ENCODE peak calls at places on chromosome 1, in four cellular contexts. G, T, D and P are unnamed samples. For H3K4me1, the result is how much of the 10 kb centered on the place peaks cover.

GRCh38 chr1:55848906-55849305 is 633.7 kb upstream of the USP24 start:
- DNase-seq in T (no peak), G (no peak), D (no peak), P (no peak)

GRCh38 chr1:57489342-57490036 is 65.6 kb upstream of the DAB1 start:
- DNase-seq in T (no peak), G (no peak), D (no peak), P (peak)

GRCh38 chr1:90557706-90558105 is 159.4 kb downstream of the BARHL2 start:
- DNase-seq in G (no peak), T (no peak), D (no peak), P (no peak)

GRCh38 chr1:9307303-9307702 is 14.6 kb downstream of the SPSB1 start:
- DNase-seq in T (no peak), G (no peak), D (no peak), P (no peak)

GRCh38 chr1:205974712-205975111 is 28.5 kb downstream of the RAB7B start:
- DNase-seq in G (no peak), T (no peak), D (no peak), P (no peak)

GRCh38 chr1:17790383-17791054 is 35.4 kb downstream of the ACTL8 start:
- DNase-seq in D (no peak), T (no peak), G (no peak), P (no peak)

GRCh38 chr1:66397192-66397591 is 136.8 kb upstream of the SGIP1 start:
- DNase-seq in T (peak), D (no peak), G (no peak), P (no peak)

GRCh38 chr1:147434926-147435325 is 106.4 kb upstream of the BCL9 start:
- DNase-seq in D (no peak), G (no peak), T (peak), P (no peak)

GRCh38 chr1:9350960-9351359 is 58.3 kb downstream of the SPSB1 start:
- DNase-seq in T (no peak), D (no peak), G (no peak), P (no peak)

GRCh38 chr1:213381572-213382084 is 330.6 kb downstream of the RPS6KC1 start:
- DNase-seq in T (no peak), D (no peak), G (no peak), P (no peak)

GRCh38 chr1:26705788-26706237 is 10.0 kb downstream of the ARID1A start:
- DNase-seq in T (peak), G (no peak), D (no peak), P (no peak)

GRCh38 chr1:8631163-8631562 is 186.3 kb downstream of the RERE start:
- DNase-seq in G (no peak), D (no peak), T (no peak), P (no peak)

GRCh38 chr1:156894711-156895407 is 1.3 kb downstream of the PEAR1 start:
- DNase-seq in T (no peak), G (no peak), D (no peak), P (no peak)

GRCh38 chr1:218479436-218480115 is 134.4 kb downstream of the TGFB2 start:
- DNase-seq in T (no peak), D (no peak), G (peak), P (no peak)

GRCh38 chr1:222171005-222171404 is 376.9 kb downstream of the HHIPL2 start:
- DNase-seq in D (no peak), T (peak), G (no peak), P (peak)

GRCh38 chr1:32200226-32201010 is at the start of gene CCDC28B:
- DNase-seq in G (peak), D (no peak), T (peak), P (peak)

GRCh38 chr1:3669421-3669821 is 17.1 kb downstream of the TP73 start:
- DNase-seq in D (no peak), G (no peak), T (no peak), P (no peak)

GRCh38 chr1:170659404-170660035 is 4.4 kb upstream of the PRRX1 start:
- DNase-seq in T (no peak), G (no peak), D (no peak), P (no peak)

GRCh38 chr1:9942399-9942938 is 722 bp downstream of the LZIC start:
- DNase-seq in G (no peak), T (peak), D (no peak), P (peak)

GRCh38 chr1:84996846-84997666 is at the start of gene MCOLN2:
- DNase-seq in G (no peak), T (peak), D (no peak), P (peak)

GRCh38 chr1:46306159-46306530 is 2.6 kb downstream of the UQCRH start:
- DNase-seq in T (no peak), G (no peak), D (no peak), P (no peak)

GRCh38 chr1:21909787-21910503 is 27.2 kb downstream of the HSPG2 start:
- DNase-seq in T (no peak), D (peak), G (peak), P (no peak)

GRCh38 chr1:5915587-5916571 is 76.3 kb downstream of the NPHP4 start:
- DNase-seq in T (peak), D (no peak), G (no peak), P (peak)

GRCh38 chr1:228407118-228408040 is 744 bp upstream of the TRIM11 start:
- DNase-seq in D (no peak), T (no peak), G (no peak), P (no peak)

GRCh38 chr1:4665456-4665855 is 11.0 kb downstream of the AJAP1 start:
- DNase-seq in D (no peak), G (no peak), T (no peak), P (no peak)

GRCh38 chr1:71638081-71638766 is 557.4 kb upstream of the ZRANB2 start:
- DNase-seq in D (no peak), T (no peak), G (no peak), P (peak)

GRCh38 chr1:215529111-215529510 is 38.0 kb upstream of the KCTD3 start:
- DNase-seq in G (no peak), T (no peak), D (no peak), P (no peak)

GRCh38 chr1:219666242-219666641 is 53.3 kb upstream of the ZC3H11B start:
- DNase-seq in G (no peak), D (no peak), T (no peak), P (peak)

GRCh38 chr1:11787251-11787803 is 18.4 kb downstream of the MTHFR start:
- DNase-seq in D (no peak), G (peak), T (no peak), P (no peak)

GRCh38 chr1:223401873-223402789 is 8.9 kb downstream of the CCDC185 start:
- DNase-seq in T (no peak), G (no peak), D (no peak), P (peak)

GRCh38 chr1:172746091-172746949 is 87.4 kb downstream of the FASLG start:
- DNase-seq in T (peak), G (peak), D (no peak), P (no peak)

GRCh38 chr1:101618900-101619299 is 377.8 kb downstream of the OLFM3 start:
- DNase-seq in T (no peak), D (no peak), G (no peak), P (no peak)

GRCh38 chr1:41957568-41957967 is 38.8 kb upstream of the HIVEP3 start:
- DNase-seq in D (peak), T (no peak), G (no peak), P (no peak)

GRCh38 chr1:9714257-9714718 is 62.8 kb downstream of the PIK3CD start:
- DNase-seq in G (no peak), D (no peak), T (peak), P (no peak)

GRCh38 chr1:39508857-39509305 is 17.4 kb downstream of the BMP8A start:
- DNase-seq in D (no peak), T (peak), G (no peak), P (no peak)
- H3K4me3 ChIP-seq in D (no peak), T (peak), G (no peak), P (no peak)

GRCh38 chr1:158931055-158931737 is at the start of gene PYHIN1:
- DNase-seq in G (no peak), D (no peak), T (peak), P (no peak)
- H3K27ac ChIP-seq in G (no peak), D (no peak), T (peak), P (no peak)

GRCh38 chr1:39173995-39174380 is 30.5 kb upstream of the MACF1 start:
- DNase-seq in T (no peak), D (no peak), G (no peak), P (no peak)

GRCh38 chr1:39181311-39181710 is 23.2 kb upstream of the MACF1 start:
- DNase-seq in D (no peak), T (no peak), G (no peak), P (no peak)

GRCh38 chr1:39174400-39175081 is 30.0 kb upstream of the MACF1 start:
- DNase-seq in D (no peak), G (no peak), T (no peak), P (no peak)

GRCh38 chr1:39178541-39179431 is 25.7 kb upstream of the MACF1 start:
- DNase-seq in G (no peak), D (peak), T (no peak), P (no peak)

GRCh38 chr1:39177641-39178040 is 26.9 kb upstream of the MACF1 start:
- DNase-seq in D (no peak), G (no peak), T (no peak), P (no peak)
- H3K4me1 ChIP-seq in D (half or more), G (under half), T (under half), P (under half)

GRCh38 chr1:93081716-93082115 is 2.6 kb downstream of the MTF2 start:
- DNase-seq in G (no peak), D (no peak), T (no peak), P (peak)

GRCh38 chr1:93079685-93080141 is 630 bp downstream of the MTF2 start:
- DNase-seq in G (no peak), T (peak), D (no peak), P (peak)

GRCh38 chr1:93080424-93080823 is 1.3 kb downstream of the MTF2 start:
- DNase-seq in G (no peak), D (no peak), T (peak), P (peak)

GRCh38 chr1:93083979-93084378 is 4.9 kb downstream of the MTF2 start:
- DNase-seq in T (no peak), G (no peak), D (no peak), P (no peak)

GRCh38 chr1:93082313-93082712 is 3.2 kb downstream of the MTF2 start:
- DNase-seq in D (no peak), T (peak), G (no peak), P (no peak)
- H3K4me3 ChIP-seq in D (no peak), T (peak), G (no peak), P (no peak)

DNA sequence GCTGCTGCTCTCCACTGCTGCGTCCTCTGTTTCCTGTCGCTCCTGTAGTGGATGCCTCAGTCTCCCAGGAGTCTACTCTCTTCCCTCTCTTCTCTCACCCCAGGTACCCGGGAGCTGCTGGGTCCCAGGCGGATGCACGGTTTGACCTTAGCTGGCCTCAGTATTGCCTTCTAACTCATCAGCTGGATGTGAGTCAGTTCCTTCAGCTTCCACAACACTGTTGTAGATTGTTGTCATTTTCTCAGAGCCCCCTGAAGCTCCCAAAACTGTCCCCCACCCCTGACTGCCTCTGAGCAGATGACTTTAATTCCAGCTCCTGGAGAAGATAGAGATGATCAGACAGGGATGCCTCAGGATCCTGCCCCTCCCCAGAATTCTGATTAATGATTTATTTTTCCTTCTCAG is 7.2 kb downstream of the CNIH3 start:
- DNase-seq in T (no peak), D (no peak), G (no peak), P (no peak)
- H3K27ac ChIP-seq in T (no peak), D (peak), G (no peak), P (no peak)

DNA sequence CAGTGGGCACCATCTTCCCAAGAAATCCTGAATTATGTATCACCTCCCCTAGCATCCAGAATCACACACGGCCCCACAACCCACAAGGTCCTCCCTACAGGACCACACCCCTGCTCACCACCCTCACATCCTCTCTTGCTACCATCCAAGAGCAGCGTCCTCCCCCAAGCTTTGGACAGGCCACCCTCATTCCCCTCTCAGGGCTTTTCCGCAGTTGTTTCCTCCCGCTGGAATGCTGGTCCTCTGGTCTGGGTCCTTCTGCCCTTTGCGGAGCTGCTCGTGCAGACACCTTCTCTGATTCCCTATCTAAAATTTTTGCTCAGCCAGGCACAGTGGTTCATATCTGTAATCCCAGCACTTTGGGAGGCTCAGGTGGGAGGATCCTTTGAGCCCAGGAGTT is 56.5 kb downstream of the TOMM20 start:
- DNase-seq in D (no peak), G (no peak), T (no peak), P (no peak)
- H3K4me1 ChIP-seq in D (half or more), G (under half), T (under half), P (under half)

GRCh38 chr1:155010211-155010918 is 7.8 kb downstream of the ZBTB7B start:
- DNase-seq in T (no peak), D (peak), G (no peak), P (no peak)
- H3K4me3 ChIP-seq in T (no peak), D (no peak), G (peak), P (no peak)

GRCh38 chr1:203200916-203201315 is 14.4 kb upstream of the CHI3L1 start:
- DNase-seq in D (no peak), G (no peak), T (no peak), P (no peak)

GRCh38 chr1:203200059-203200553 is 13.6 kb upstream of the CHI3L1 start:
- DNase-seq in D (no peak), T (no peak), G (peak), P (no peak)

GRCh38 chr1:203199481-203200058 is 13.1 kb upstream of the CHI3L1 start:
- DNase-seq in T (no peak), D (no peak), G (no peak), P (no peak)

GRCh38 chr1:203202431-203203245 is 16.1 kb upstream of the CHI3L1 start:
- DNase-seq in D (no peak), T (no peak), G (no peak), P (no peak)

DNA sequence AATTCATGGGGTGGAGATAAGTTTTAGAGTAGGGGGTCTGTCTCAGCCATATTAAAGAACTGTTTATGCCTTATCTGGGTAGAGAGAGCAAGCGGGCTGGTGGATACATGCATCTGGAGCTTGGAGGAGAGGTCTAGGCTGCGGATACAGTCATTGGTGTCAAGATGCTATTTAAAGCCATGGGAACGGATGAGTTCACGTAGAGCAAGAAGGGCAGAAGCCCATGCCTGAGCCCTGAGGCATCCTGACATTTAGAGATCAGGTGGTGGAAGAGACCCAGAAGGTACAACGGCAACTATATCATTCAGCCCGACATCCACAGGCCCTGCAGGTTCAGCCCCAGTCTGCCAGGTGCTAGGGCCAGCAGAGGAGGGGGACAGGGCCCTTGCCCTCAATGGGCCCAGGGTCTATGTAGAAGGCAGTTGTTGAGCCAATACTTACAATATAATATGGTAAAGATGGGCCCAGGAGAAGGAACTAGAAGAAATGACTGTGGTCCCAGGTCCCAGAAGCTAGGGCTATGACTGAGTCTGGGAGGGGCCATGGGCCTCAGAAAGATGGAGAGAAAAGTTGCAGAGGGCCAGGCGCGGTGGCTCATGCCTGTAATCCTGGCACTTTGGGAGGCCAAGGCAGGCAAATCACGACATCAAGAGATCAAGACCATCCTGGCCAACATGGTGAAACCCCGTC is 15.2 kb upstream of the CHI3L1 start:
- DNase-seq in T (no peak), G (no peak), D (no peak), P (no peak)
- H3K27ac ChIP-seq in T (no peak), G (peak), D (no peak), P (no peak)

GRCh38 chr1:201737350-201738060 is 91.5 kb upstream of the IPO9 start:
- DNase-seq in T (no peak), D (no peak), G (no peak), P (peak)
- H3K4me1 ChIP-seq in T (under half), D (under half), G (under half), P (under half)

GRCh38 chr1:19442150-19443096 is 42.9 kb downstream of the CAPZB start:
- DNase-seq in G (no peak), T (no peak), D (no peak), P (no peak)
- H3K4me3 ChIP-seq in G (no peak), T (no peak), D (no peak), P (no peak)